ENCODE peak calls at places on chromosomes 16 and 17, in seven cellular contexts. One of them, this sample, is unnamed.

GRCh38 chr16:69190598-69190997 is 3.6 kb downstream of the SNTB2 start:
- DNase-seq in BE2C: no peak
- DNase-seq in uterus: no peak
- DNase-seq in GM23248: no peak
- DNase-seq in OCI-LY7: peak; percentile 31
- DNase-seq in tibial artery: no peak
- DNase-seq in breast epithelium: no peak
- DNase-seq in this sample: no peak

GRCh38 chr16:17101646-17102045 is 369.1 kb downstream of the XYLT1 start:
- DNase-seq in tibial artery: no peak
- DNase-seq in OCI-LY7: peak; percentile 40
- DNase-seq in uterus: no peak
- DNase-seq in BE2C: peak; percentile 38
- DNase-seq in GM23248: peak; percentile 16
- DNase-seq in breast epithelium: no peak
- DNase-seq in this sample: no peak

GRCh38 chr16:88855176-88855575 is 1.6 kb downstream of the GALNS start:
- DNase-seq in tibial artery: no peak
- DNase-seq in OCI-LY7: no peak
- DNase-seq in breast epithelium: no peak
- DNase-seq in uterus: no peak
- DNase-seq in BE2C: no peak
- DNase-seq in GM23248: no peak
- DNase-seq in this sample: no peak

GRCh38 chr16:67767953-67768352 is 38.4 kb downstream of the RANBP10 start:
- DNase-seq in tibial artery: no peak
- DNase-seq in BE2C: no peak
- DNase-seq in GM23248: peak; percentile 77
- DNase-seq in breast epithelium: no peak
- DNase-seq in uterus: no peak
- DNase-seq in OCI-LY7: no peak
- DNase-seq in this sample: no peak

GRCh38 chr16:87778476-87778829 is 12.7 kb upstream of the KLHDC4 start:
- DNase-seq in OCI-LY7: peak; percentile 64
- DNase-seq in tibial artery: no peak
- DNase-seq in uterus: no peak
- DNase-seq in breast epithelium: no peak
- DNase-seq in BE2C: no peak
- DNase-seq in GM23248: no peak
- DNase-seq in this sample: no peak

GRCh38 chr16:4293822-4294457 is 21.1 kb upstream of the TFAP4 start:
- DNase-seq in BE2C: peak; percentile 85
- DNase-seq in GM23248: peak; percentile 90
- DNase-seq in OCI-LY7: no peak
- DNase-seq in breast epithelium: no peak
- DNase-seq in tibial artery: peak; percentile 51
- DNase-seq in uterus: peak; percentile 62
- DNase-seq in this sample: peak; percentile 46

GRCh38 chr17:64217249-64217652 is 45.8 kb downstream of the TEX2 start:
- DNase-seq in BE2C: no peak
- DNase-seq in tibial artery: no peak
- DNase-seq in uterus: no peak
- DNase-seq in GM23248: no peak
- DNase-seq in OCI-LY7: no peak
- DNase-seq in breast epithelium: no peak
- DNase-seq in this sample: no peak

GRCh38 chr16:8678068-8678927 is 3.9 kb downstream of the ABAT start:
- DNase-seq in GM23248: peak; percentile 84
- DNase-seq in tibial artery: no peak
- DNase-seq in breast epithelium: no peak
- DNase-seq in uterus: no peak
- DNase-seq in BE2C: no peak
- DNase-seq in OCI-LY7: no peak
- DNase-seq in this sample: no peak

GRCh38 chr17:6005939-6006338 is 64.2 kb upstream of the WSCD1 start:
- DNase-seq in GM23248: no peak
- DNase-seq in uterus: no peak
- DNase-seq in OCI-LY7: no peak
- DNase-seq in BE2C: no peak
- DNase-seq in breast epithelium: no peak
- DNase-seq in tibial artery: no peak
- DNase-seq in this sample: no peak

GRCh38 chr17:38893612-38894011 is 23.8 kb downstream of the LASP1 start:
- DNase-seq in OCI-LY7: no peak
- DNase-seq in GM23248: peak; percentile 37
- DNase-seq in uterus: no peak
- DNase-seq in breast epithelium: no peak
- DNase-seq in BE2C: no peak
- DNase-seq in tibial artery: no peak
- DNase-seq in this sample: peak; percentile 56

GRCh38 chr17:43359469-43360105 is 39.2 kb upstream of the ARL4D start:
- DNase-seq in uterus: no peak
- DNase-seq in BE2C: no peak
- DNase-seq in breast epithelium: no peak
- DNase-seq in tibial artery: no peak
- DNase-seq in OCI-LY7: no peak
- DNase-seq in GM23248: no peak
- DNase-seq in this sample: no peak

GRCh38 chr16:88807142-88807625 is 3.6 kb downstream of the CDT1 start:
- DNase-seq in tibial artery: no peak
- DNase-seq in BE2C: no peak
- DNase-seq in breast epithelium: no peak
- DNase-seq in OCI-LY7: no peak
- DNase-seq in uterus: no peak
- DNase-seq in GM23248: no peak
- DNase-seq in this sample: no peak

GRCh38 chr17:48412841-48413240 is 17.2 kb downstream of the SKAP1 start:
- DNase-seq in OCI-LY7: no peak
- DNase-seq in GM23248: peak; percentile 48
- DNase-seq in BE2C: no peak
- DNase-seq in uterus: no peak
- DNase-seq in breast epithelium: no peak
- DNase-seq in tibial artery: no peak
- DNase-seq in this sample: no peak

GRCh38 chr17:17784599-17785264 is 52.1 kb downstream of the SREBF1 start:
- DNase-seq in BE2C: peak; percentile 66
- DNase-seq in GM23248: peak; percentile 60
- DNase-seq in tibial artery: no peak
- DNase-seq in OCI-LY7: peak; percentile 82
- DNase-seq in uterus: no peak
- DNase-seq in breast epithelium: no peak
- DNase-seq in this sample: no peak

GRCh38 chr17:81090361-81091133 is 55.6 kb downstream of the BAIAP2 start:
- DNase-seq in tibial artery: peak; percentile 79
- DNase-seq in uterus: no peak
- DNase-seq in BE2C: peak; percentile 44
- DNase-seq in GM23248: peak; percentile 63
- DNase-seq in OCI-LY7: peak; percentile 50
- DNase-seq in breast epithelium: no peak
- DNase-seq in this sample: peak; percentile 62

GRCh38 chr16:71647391-71647790 is 21.4 kb downstream of the MARVELD3 start:
- DNase-seq in breast epithelium: no peak
- DNase-seq in GM23248: no peak
- DNase-seq in tibial artery: no peak
- DNase-seq in uterus: no peak
- DNase-seq in BE2C: no peak
- DNase-seq in OCI-LY7: no peak
- DNase-seq in this sample: no peak

GRCh38 chr17:44602390-44602789 is 45.1 kb downstream of the FZD2 start:
- DNase-seq in uterus: no peak
- DNase-seq in GM23248: no peak
- DNase-seq in BE2C: no peak
- DNase-seq in OCI-LY7: no peak
- DNase-seq in tibial artery: no peak
- DNase-seq in breast epithelium: no peak
- DNase-seq in this sample: no peak

GRCh38 chr17:56141046-56141839 is 12.0 kb upstream of the ANKFN1 start:
- DNase-seq in GM23248: peak; percentile 67
- DNase-seq in uterus: no peak
- DNase-seq in breast epithelium: no peak
- DNase-seq in OCI-LY7: no peak
- DNase-seq in tibial artery: no peak
- DNase-seq in BE2C: no peak
- DNase-seq in this sample: no peak

GRCh38 chr17:71334041-71334781 is 786.6 kb upstream of the SOX9 start:
- DNase-seq in tibial artery: no peak
- DNase-seq in uterus: no peak
- DNase-seq in GM23248: peak; percentile 59
- DNase-seq in breast epithelium: no peak
- DNase-seq in BE2C: no peak
- DNase-seq in OCI-LY7: no peak
- DNase-seq in this sample: no peak

GRCh38 chr16:27526169-27526568 is 23.5 kb downstream of the GTF3C1 start:
- DNase-seq in breast epithelium: no peak
- DNase-seq in GM23248: no peak
- DNase-seq in BE2C: peak; percentile 90
- DNase-seq in tibial artery: no peak
- DNase-seq in uterus: no peak
- DNase-seq in OCI-LY7: no peak
- DNase-seq in this sample: peak; percentile 75

DNA sequence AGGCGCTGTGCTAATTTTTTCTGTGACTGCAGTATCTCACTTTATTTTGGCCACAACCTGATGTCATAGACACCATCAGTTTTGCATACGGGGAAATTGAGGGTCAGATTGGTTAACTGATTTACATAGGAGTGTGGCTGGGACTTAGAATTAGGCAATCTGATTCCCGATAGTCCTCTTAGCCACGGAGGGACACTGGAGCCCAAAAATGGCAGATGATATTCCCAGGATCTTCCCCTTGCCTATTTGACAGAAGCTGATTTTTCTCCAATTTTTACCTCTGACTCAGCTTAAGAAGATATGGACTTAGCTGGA is 1.3 kb downstream of the CPD start:
- DNase-seq in tibial artery: no peak
- DNase-seq in BE2C: no peak
- DNase-seq in breast epithelium: no peak
- DNase-seq in uterus: no peak
- DNase-seq in OCI-LY7: peak; percentile 35
- DNase-seq in GM23248: peak; percentile 52
- DNase-seq in this sample: no peak
- H3K4me1 ChIP-seq in tibial artery: peaks cover 28% of the 10 kb centered on the region
- H3K4me1 ChIP-seq in BE2C: no peaks in the 10 kb centered on the region
- H3K4me1 ChIP-seq in breast epithelium: no peaks in the 10 kb centered on the region
- H3K4me1 ChIP-seq in uterus: no peaks in the 10 kb centered on the region
- H3K4me1 ChIP-seq in OCI-LY7: peaks cover 27% of the 10 kb centered on the region
- H3K4me1 ChIP-seq in GM23248: peaks cover 56% of the 10 kb centered on the region
- H3K4me1 ChIP-seq in this sample: peaks cover 75% of the 10 kb centered on the region

GRCh38 chr16:3029499-3030127 is 5.8 kb downstream of the THOC6 start:
- DNase-seq in BE2C: no peak
- DNase-seq in tibial artery: no peak
- DNase-seq in OCI-LY7: no peak
- DNase-seq in GM23248: peak; percentile 84
- DNase-seq in uterus: no peak
- DNase-seq in breast epithelium: no peak
- DNase-seq in this sample: no peak
- H3K9me3 ChIP-seq in BE2C: no peaks in the 10 kb centered on the region
- H3K9me3 ChIP-seq in tibial artery: no peaks in the 10 kb centered on the region
- H3K9me3 ChIP-seq in OCI-LY7: no peaks in the 10 kb centered on the region
- H3K9me3 ChIP-seq in GM23248: no peaks in the 10 kb centered on the region
- H3K9me3 ChIP-seq in uterus: no peaks in the 10 kb centered on the region
- H3K9me3 ChIP-seq in breast epithelium: no peaks in the 10 kb centered on the region
- H3K9me3 ChIP-seq in this sample: no peaks in the 10 kb centered on the region

GRCh38 chr17:78092794-78093324 is 35.7 kb downstream of the TMC6 start:
- DNase-seq in uterus: no peak
- DNase-seq in GM23248: no peak
- DNase-seq in BE2C: no peak
- DNase-seq in breast epithelium: no peak
- DNase-seq in OCI-LY7: no peak
- DNase-seq in tibial artery: no peak
- DNase-seq in this sample: no peak

GRCh38 chr17:78101112-78101511 is 27.4 kb downstream of the TMC6 start:
- DNase-seq in uterus: no peak
- DNase-seq in breast epithelium: no peak
- DNase-seq in OCI-LY7: no peak
- DNase-seq in tibial artery: no peak
- DNase-seq in GM23248: no peak
- DNase-seq in BE2C: no peak
- DNase-seq in this sample: no peak

GRCh38 chr17:78095035-78095434 is 33.5 kb downstream of the TMC6 start:
- DNase-seq in OCI-LY7: no peak
- DNase-seq in BE2C: no peak
- DNase-seq in breast epithelium: no peak
- DNase-seq in tibial artery: no peak
- DNase-seq in GM23248: no peak
- DNase-seq in uterus: no peak
- DNase-seq in this sample: no peak

GRCh38 chr17:78101542-78101941 is 27.0 kb downstream of the TMC6 start:
- DNase-seq in uterus: no peak
- DNase-seq in OCI-LY7: no peak
- DNase-seq in BE2C: no peak
- DNase-seq in tibial artery: no peak
- DNase-seq in breast epithelium: no peak
- DNase-seq in GM23248: no peak
- DNase-seq in this sample: no peak

DNA sequence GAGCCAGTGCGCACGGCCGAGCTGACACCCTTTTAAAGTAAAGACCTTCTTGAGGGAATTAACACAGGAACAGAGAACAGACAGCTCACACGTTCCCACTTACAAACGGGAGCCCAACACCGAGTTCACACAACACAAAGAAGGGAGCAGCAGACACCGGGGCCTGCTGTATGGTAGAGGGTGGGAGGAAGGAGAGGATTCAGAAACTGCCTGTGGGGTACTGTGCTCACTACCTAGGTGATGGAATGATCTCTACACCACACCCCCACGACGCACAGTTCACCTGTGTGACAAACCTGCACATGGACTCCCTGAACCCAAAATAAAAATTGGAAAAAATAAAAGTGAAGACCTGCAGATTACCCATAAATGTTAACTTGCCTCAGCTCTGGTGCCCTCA is 32.5 kb downstream of the TMC6 start:
- DNase-seq in BE2C: no peak
- DNase-seq in tibial artery: no peak
- DNase-seq in OCI-LY7: no peak
- DNase-seq in GM23248: no peak
- DNase-seq in uterus: no peak
- DNase-seq in breast epithelium: no peak
- DNase-seq in this sample: no peak
- H3K4me3 ChIP-seq in BE2C: no peak overlapping the region
- H3K4me3 ChIP-seq in tibial artery: no peak overlapping the region
- H3K4me3 ChIP-seq in OCI-LY7: no peak overlapping the region
- H3K4me3 ChIP-seq in GM23248: no peak overlapping the region
- H3K4me3 ChIP-seq in uterus: no peak overlapping the region
- H3K4me3 ChIP-seq in breast epithelium: no peak overlapping the region
- H3K4me3 ChIP-seq in this sample: no peak overlapping the region

DNA sequence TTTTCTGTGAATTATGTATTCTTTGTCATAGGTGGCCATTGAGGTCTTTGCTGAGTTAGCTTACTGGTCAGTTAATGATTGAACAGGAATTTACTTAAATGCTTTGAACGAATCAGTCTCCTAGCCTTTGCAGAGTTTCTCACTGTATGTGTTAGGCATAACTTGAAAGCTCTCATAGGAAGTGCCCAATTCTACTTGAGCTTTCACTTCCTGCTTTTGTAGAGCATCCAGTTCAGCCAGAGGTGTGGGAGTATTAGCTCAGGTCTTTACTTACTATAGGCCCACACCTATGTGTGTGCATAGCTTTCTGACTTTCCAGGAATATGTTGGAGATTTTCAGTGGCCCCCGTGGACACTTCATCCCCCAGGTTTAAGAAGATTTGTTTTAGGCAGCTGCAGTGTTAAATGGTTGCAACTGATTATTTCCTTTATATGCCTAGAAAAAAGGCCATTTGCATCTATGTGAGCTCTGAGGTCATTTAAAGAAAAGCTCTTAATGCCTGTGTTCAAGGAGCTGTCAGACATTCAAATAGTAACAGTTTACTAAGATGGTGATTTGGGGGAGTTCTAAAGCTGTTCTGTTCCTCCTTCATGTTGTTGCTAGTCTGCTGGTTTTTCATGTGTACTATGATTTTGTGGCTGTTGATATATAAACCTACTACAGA is 62.3 kb downstream of the PHKB start:
- DNase-seq in uterus: no peak
- DNase-seq in breast epithelium: no peak
- DNase-seq in OCI-LY7: peak; percentile 77
- DNase-seq in BE2C: no peak
- DNase-seq in tibial artery: no peak
- DNase-seq in GM23248: no peak
- DNase-seq in this sample: no peak
- H3K4me1 ChIP-seq in uterus: no peaks in the 10 kb centered on the region
- H3K4me1 ChIP-seq in breast epithelium: no peaks in the 10 kb centered on the region
- H3K4me1 ChIP-seq in OCI-LY7: peaks cover 14% of the 10 kb centered on the region
- H3K4me1 ChIP-seq in BE2C: no peaks in the 10 kb centered on the region
- H3K4me1 ChIP-seq in tibial artery: peaks cover 3% of the 10 kb centered on the region
- H3K4me1 ChIP-seq in GM23248: no peaks in the 10 kb centered on the region
- H3K4me1 ChIP-seq in this sample: peaks cover 47% of the 10 kb centered on the region